ENCODE peak calls at places on chromosomes 12 and 14, in seven cellular contexts. One of them, this sample, is unnamed.

GRCh38 chr12:52009081-52009751 is 2.5 kb downstream of the TAMALIN start:
- DNase-seq in HCT116: no peak
- DNase-seq in tibial nerve: no peak
- DNase-seq in cardiac muscle cell: no peak
- DNase-seq in CD8-positive, alpha-beta T cell: no peak
- DNase-seq in uterus: no peak
- DNase-seq in heart right ventricle: no peak
- DNase-seq in this sample: no peak

GRCh38 chr12:112182499-112182898 is 57.1 kb downstream of the TRAFD1 start:
- DNase-seq in HCT116: no peak
- DNase-seq in tibial nerve: peak
- DNase-seq in cardiac muscle cell: no peak
- DNase-seq in CD8-positive, alpha-beta T cell: no peak
- DNase-seq in uterus: no peak
- DNase-seq in heart right ventricle: no peak
- DNase-seq in this sample: no peak

GRCh38 chr14:20435454-20436362 is at the start of gene KLHL33:
- DNase-seq in HCT116: no peak
- DNase-seq in tibial nerve: no peak
- DNase-seq in cardiac muscle cell: no peak
- DNase-seq in CD8-positive, alpha-beta T cell: no peak
- DNase-seq in uterus: peak
- DNase-seq in heart right ventricle: no peak
- DNase-seq in this sample: no peak

GRCh38 chr12:27805238-27805637 is 25.2 kb upstream of the MANSC4 start:
- DNase-seq in HCT116: no peak
- DNase-seq in tibial nerve: no peak
- DNase-seq in cardiac muscle cell: no peak
- DNase-seq in CD8-positive, alpha-beta T cell: no peak
- DNase-seq in uterus: no peak
- DNase-seq in heart right ventricle: no peak
- DNase-seq in this sample: no peak

GRCh38 chr12:6336859-6337744 is 4.8 kb downstream of the TNFRSF1A start:
- DNase-seq in HCT116: no peak
- DNase-seq in tibial nerve: no peak
- DNase-seq in cardiac muscle cell: no peak
- DNase-seq in CD8-positive, alpha-beta T cell: peak
- DNase-seq in uterus: no peak
- DNase-seq in heart right ventricle: no peak
- DNase-seq in this sample: no peak

GRCh38 chr12:13210543-13211190 is 14.1 kb downstream of the EMP1 start:
- DNase-seq in HCT116: no peak
- DNase-seq in tibial nerve: no peak
- DNase-seq in cardiac muscle cell: no peak
- DNase-seq in CD8-positive, alpha-beta T cell: no peak
- DNase-seq in uterus: no peak
- DNase-seq in heart right ventricle: no peak
- DNase-seq in this sample: no peak

GRCh38 chr14:89641495-89642162 is 224.6 kb upstream of the FOXN3 start:
- DNase-seq in HCT116: no peak
- DNase-seq in tibial nerve: no peak
- DNase-seq in cardiac muscle cell: no peak
- DNase-seq in CD8-positive, alpha-beta T cell: no peak
- DNase-seq in uterus: no peak
- DNase-seq in heart right ventricle: no peak
- DNase-seq in this sample: peak

GRCh38 chr14:68464716-68465115 is 328.2 kb downstream of the ZFP36L1 start:
- DNase-seq in HCT116: peak
- DNase-seq in tibial nerve: no peak
- DNase-seq in cardiac muscle cell: no peak
- DNase-seq in CD8-positive, alpha-beta T cell: no peak
- DNase-seq in uterus: no peak
- DNase-seq in heart right ventricle: no peak
- DNase-seq in this sample: no peak

GRCh38 chr14:21070610-21071224 is 613 bp downstream of the ARHGEF40 start:
- DNase-seq in HCT116: no peak
- DNase-seq in tibial nerve: no peak
- DNase-seq in cardiac muscle cell: peak
- DNase-seq in CD8-positive, alpha-beta T cell: no peak
- DNase-seq in uterus: peak
- DNase-seq in heart right ventricle: peak
- DNase-seq in this sample: no peak

GRCh38 chr12:51846911-51847829 is 1.3 kb downstream of the FIGNL2 start:
- DNase-seq in HCT116: no peak
- DNase-seq in tibial nerve: peak
- DNase-seq in cardiac muscle cell: peak
- DNase-seq in CD8-positive, alpha-beta T cell: peak
- DNase-seq in uterus: no peak
- DNase-seq in heart right ventricle: peak
- DNase-seq in this sample: no peak

GRCh38 chr14:89000007-89000942 is 175.8 kb downstream of the TTC8 start:
- DNase-seq in HCT116: peak
- DNase-seq in tibial nerve: no peak
- DNase-seq in cardiac muscle cell: no peak
- DNase-seq in CD8-positive, alpha-beta T cell: no peak
- DNase-seq in uterus: no peak
- DNase-seq in heart right ventricle: no peak
- DNase-seq in this sample: no peak

GRCh38 chr14:51157012-51157411 is 62.1 kb upstream of the TRIM9 start:
- DNase-seq in HCT116: peak
- DNase-seq in tibial nerve: no peak
- DNase-seq in cardiac muscle cell: peak
- DNase-seq in CD8-positive, alpha-beta T cell: no peak
- DNase-seq in uterus: no peak
- DNase-seq in heart right ventricle: no peak
- DNase-seq in this sample: no peak

GRCh38 chr12:1007994-1008393 is 17.0 kb downstream of the ERC1 start:
- DNase-seq in HCT116: no peak
- DNase-seq in tibial nerve: no peak
- DNase-seq in cardiac muscle cell: no peak
- DNase-seq in CD8-positive, alpha-beta T cell: no peak
- DNase-seq in uterus: no peak
- DNase-seq in heart right ventricle: no peak
- DNase-seq in this sample: no peak

GRCh38 chr14:37813746-37814145 is 218.3 kb downstream of the TTC6 start:
- DNase-seq in HCT116: no peak
- DNase-seq in tibial nerve: no peak
- DNase-seq in cardiac muscle cell: no peak
- DNase-seq in CD8-positive, alpha-beta T cell: no peak
- DNase-seq in uterus: no peak
- DNase-seq in heart right ventricle: no peak
- DNase-seq in this sample: no peak

GRCh38 chr12:1575799-1576401 is 18.5 kb downstream of the FBXL14 start:
- DNase-seq in HCT116: no peak
- DNase-seq in tibial nerve: no peak
- DNase-seq in cardiac muscle cell: no peak
- DNase-seq in CD8-positive, alpha-beta T cell: no peak
- DNase-seq in uterus: peak
- DNase-seq in heart right ventricle: no peak
- DNase-seq in this sample: no peak

GRCh38 chr12:112978163-112979081 is at the start of gene OAS2:
- DNase-seq in HCT116: no peak
- DNase-seq in tibial nerve: peak
- DNase-seq in cardiac muscle cell: peak
- DNase-seq in CD8-positive, alpha-beta T cell: peak
- DNase-seq in uterus: peak
- DNase-seq in heart right ventricle: peak
- DNase-seq in this sample: peak

GRCh38 chr12:1811281-1811947 is 9.0 kb upstream of the LRTM2 start:
- DNase-seq in HCT116: no peak
- DNase-seq in tibial nerve: no peak
- DNase-seq in cardiac muscle cell: no peak
- DNase-seq in CD8-positive, alpha-beta T cell: no peak
- DNase-seq in uterus: no peak
- DNase-seq in heart right ventricle: no peak
- DNase-seq in this sample: no peak

GRCh38 chr14:25340882-25341281 is 290.9 kb upstream of the STXBP6 start:
- DNase-seq in HCT116: no peak
- DNase-seq in tibial nerve: no peak
- DNase-seq in cardiac muscle cell: no peak
- DNase-seq in CD8-positive, alpha-beta T cell: no peak
- DNase-seq in uterus: no peak
- DNase-seq in heart right ventricle: no peak
- DNase-seq in this sample: no peak

GRCh38 chr12:22974865-22975264 is 349.9 kb downstream of the ETNK1 start:
- DNase-seq in HCT116: peak
- DNase-seq in tibial nerve: no peak
- DNase-seq in cardiac muscle cell: no peak
- DNase-seq in CD8-positive, alpha-beta T cell: no peak
- DNase-seq in uterus: no peak
- DNase-seq in heart right ventricle: no peak
- DNase-seq in this sample: no peak

GRCh38 chr12:63966603-63966975 is 122.1 kb downstream of the SRGAP1 start:
- DNase-seq in HCT116: no peak
- DNase-seq in tibial nerve: no peak
- DNase-seq in cardiac muscle cell: no peak
- DNase-seq in CD8-positive, alpha-beta T cell: no peak
- DNase-seq in uterus: no peak
- DNase-seq in heart right ventricle: no peak
- DNase-seq in this sample: no peak

GRCh38 chr12:103441437-103442186 is 54.2 kb downstream of the C12orf42 start:
- DNase-seq in HCT116: no peak
- DNase-seq in tibial nerve: no peak
- DNase-seq in cardiac muscle cell: no peak
- DNase-seq in CD8-positive, alpha-beta T cell: peak
- DNase-seq in uterus: no peak
- DNase-seq in heart right ventricle: no peak
- DNase-seq in this sample: peak

GRCh38 chr14:101506921-101507300 is 54.4 kb upstream of the DIO3 start:
- DNase-seq in HCT116: no peak
- DNase-seq in tibial nerve: peak
- DNase-seq in cardiac muscle cell: no peak
- DNase-seq in CD8-positive, alpha-beta T cell: no peak
- DNase-seq in uterus: peak
- DNase-seq in heart right ventricle: no peak
- DNase-seq in this sample: no peak

GRCh38 chr12:67786086-67786485 is 137.5 kb downstream of the DYRK2 start:
- DNase-seq in HCT116: no peak
- DNase-seq in tibial nerve: no peak
- DNase-seq in cardiac muscle cell: no peak
- DNase-seq in CD8-positive, alpha-beta T cell: no peak
- DNase-seq in uterus: no peak
- DNase-seq in heart right ventricle: no peak
- DNase-seq in this sample: peak

GRCh38 chr14:103103461-103104388 is 9.2 kb downstream of the EXOC3L4 start:
- DNase-seq in HCT116: no peak
- DNase-seq in tibial nerve: no peak
- DNase-seq in cardiac muscle cell: peak
- DNase-seq in CD8-positive, alpha-beta T cell: no peak
- DNase-seq in uterus: no peak
- DNase-seq in heart right ventricle: no peak
- DNase-seq in this sample: no peak
- TF ChIP-seq CTCF in HCT116: no peak
- TF ChIP-seq CTCF in tibial nerve: no peak
- TF ChIP-seq CTCF in cardiac muscle cell: peak
- TF ChIP-seq CTCF in CD8-positive, alpha-beta T cell: no peak
- TF ChIP-seq CTCF in uterus: no peak
- TF ChIP-seq CTCF in heart right ventricle: no peak
- TF ChIP-seq CTCF in this sample: no peak

GRCh38 chr14:91890291-91890749 is 23.0 kb upstream of the TC2N start:
- DNase-seq in HCT116: no peak
- DNase-seq in tibial nerve: no peak
- DNase-seq in cardiac muscle cell: no peak
- DNase-seq in CD8-positive, alpha-beta T cell: no peak
- DNase-seq in uterus: no peak
- DNase-seq in heart right ventricle: no peak
- DNase-seq in this sample: no peak
- H3K27ac ChIP-seq in HCT116: no peak
- H3K27ac ChIP-seq in tibial nerve: peak
- H3K27ac ChIP-seq in cardiac muscle cell: no peak
- H3K27ac ChIP-seq in CD8-positive, alpha-beta T cell: no peak
- H3K27ac ChIP-seq in uterus: peak
- H3K27ac ChIP-seq in heart right ventricle: peak
- H3K27ac ChIP-seq in this sample: no peak

DNA sequence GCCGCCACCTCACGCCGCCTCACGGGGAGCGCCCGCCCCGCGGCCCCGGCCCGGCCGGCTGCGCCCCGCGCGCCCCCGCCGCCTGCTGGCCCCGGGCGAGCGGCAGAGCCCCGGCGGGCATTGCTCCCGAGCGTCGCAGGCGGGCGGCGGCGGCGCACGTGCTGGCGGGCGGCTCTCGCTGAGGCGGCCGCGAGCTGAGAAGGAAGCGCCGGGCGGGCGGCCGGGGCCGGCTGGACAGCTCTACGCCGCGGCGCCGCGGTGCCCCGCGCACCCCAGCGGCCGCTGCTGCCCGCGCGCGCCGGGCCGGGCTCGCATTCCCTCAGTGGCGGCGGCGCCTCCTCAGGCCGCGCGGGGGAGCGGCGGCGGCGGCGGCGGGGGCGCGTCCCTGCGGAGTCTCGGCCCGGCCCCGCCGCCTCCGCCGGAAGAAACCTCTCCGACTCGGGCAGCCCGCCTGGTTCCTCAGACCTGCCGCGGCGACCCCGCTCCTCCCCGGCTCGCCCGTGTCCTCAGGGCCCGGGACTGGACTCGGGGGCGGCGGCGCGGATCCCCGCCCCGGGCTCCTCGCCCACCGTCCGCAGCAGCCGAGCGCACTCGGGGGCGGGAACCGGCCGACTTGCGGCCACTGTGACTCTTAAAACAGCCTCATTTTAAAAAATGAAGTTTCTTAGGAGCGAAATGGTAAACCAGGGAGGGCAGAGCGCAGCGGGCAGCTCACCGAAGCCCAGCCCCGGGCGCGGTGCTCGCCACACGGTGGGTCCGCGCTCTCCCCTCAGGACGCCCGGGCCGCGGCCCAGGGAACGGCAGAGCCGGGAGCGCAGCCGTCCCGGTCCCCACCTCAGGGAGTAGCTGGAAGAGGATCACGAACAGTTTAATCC is at the start of gene PITPNM2:
- DNase-seq in HCT116: no peak
- DNase-seq in tibial nerve: peak
- DNase-seq in cardiac muscle cell: peak
- DNase-seq in CD8-positive, alpha-beta T cell: peak
- DNase-seq in uterus: peak
- DNase-seq in heart right ventricle: peak
- DNase-seq in this sample: peak
- TF ChIP-seq CTCF in HCT116: no peak
- TF ChIP-seq CTCF in tibial nerve: peak
- TF ChIP-seq CTCF in cardiac muscle cell: no peak
- TF ChIP-seq CTCF in CD8-positive, alpha-beta T cell: no peak
- TF ChIP-seq CTCF in uterus: peak
- TF ChIP-seq CTCF in heart right ventricle: peak
- TF ChIP-seq CTCF in this sample: no peak

DNA sequence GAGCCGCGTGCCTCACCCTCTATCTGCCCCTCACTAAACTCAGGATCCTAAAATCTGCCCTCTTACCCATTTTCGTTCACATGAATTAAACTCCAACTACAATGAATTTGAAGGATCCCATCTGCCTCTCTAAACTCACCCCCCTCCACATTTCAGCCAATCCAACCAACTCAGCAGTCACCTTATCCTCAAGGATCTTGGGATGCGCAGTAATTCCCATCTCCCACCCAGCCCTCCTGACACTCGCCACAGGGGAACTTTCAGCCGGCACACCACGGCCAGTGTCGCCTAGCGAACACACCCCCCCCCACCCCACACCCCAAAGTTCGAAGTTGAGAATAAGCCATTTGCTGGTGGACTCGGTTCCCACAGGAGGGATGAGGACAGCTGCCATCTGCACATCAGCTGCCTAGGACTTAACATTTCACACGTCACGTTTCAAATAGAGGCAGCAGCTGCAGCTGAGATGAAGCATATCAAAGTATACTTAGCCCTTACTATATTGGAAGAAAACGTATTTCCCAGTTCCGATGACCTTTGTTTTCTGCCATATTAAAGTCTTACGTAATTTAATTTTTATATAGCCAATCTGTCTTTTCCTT is 8.7 kb upstream of the SELPLG start:
- DNase-seq in HCT116: no peak
- DNase-seq in tibial nerve: no peak
- DNase-seq in cardiac muscle cell: no peak
- DNase-seq in CD8-positive, alpha-beta T cell: no peak
- DNase-seq in uterus: no peak
- DNase-seq in heart right ventricle: no peak
- DNase-seq in this sample: no peak
- H3K27ac ChIP-seq in HCT116: no peak
- H3K27ac ChIP-seq in tibial nerve: no peak
- H3K27ac ChIP-seq in cardiac muscle cell: peak
- H3K27ac ChIP-seq in CD8-positive, alpha-beta T cell: no peak
- H3K27ac ChIP-seq in uterus: peak
- H3K27ac ChIP-seq in heart right ventricle: no peak
- H3K27ac ChIP-seq in this sample: peak